ENCODE peak calls at places on chromosomes 7 and 10, in four cellular contexts. E is mammary epithelial cell, T is fibroblast of the aortic adventitia, R is astrocyte of the spinal cord. B is an unnamed sample.

GRCh38 chr7:137096607-137097006 is 228.2 kb downstream of the CHRM2 start:
- DNase-seq in T (peak; percentile 59), E (no peak), R (peak; percentile 43), B (no peak)

GRCh38 chr10:7667262-7668141 is 736 bp upstream of the ITIH5 start:
- DNase-seq in R (no peak), T (no peak), E (no peak), B (no peak)

GRCh38 chr7:139854803-139855497 is 25.9 kb downstream of the TBXAS1 start:
- DNase-seq in R (no peak), T (no peak), E (no peak), B (peak; percentile 4)

GRCh38 chr7:37000514-37000913 is 276.2 kb upstream of the AOAH start:
- DNase-seq in T (no peak), R (no peak), E (no peak), B (no peak)

GRCh38 chr10:11156480-11156879 is 138.8 kb downstream of the CELF2 start:
- DNase-seq in T (no peak), E (no peak), R (no peak), B (no peak)

GRCh38 chr7:30247546-30248386 is 36.6 kb upstream of the ZNRF2 start:
- DNase-seq in R (no peak), E (no peak), T (no peak), B (no peak)

GRCh38 chr10:120085386-120085785 is 192.9 kb downstream of the SEC23IP start:
- DNase-seq in R (no peak), T (no peak), E (no peak), B (no peak)

GRCh38 chr7:128887169-128888038 is 23.1 kb downstream of the KCP start:
- DNase-seq in T (no peak), R (no peak), E (no peak), B (no peak)

GRCh38 chr7:96649981-96650380 is 59.7 kb downstream of the SEM1 start:
- DNase-seq in R (no peak), T (peak; percentile 1), E (peak; percentile 13), B (no peak)

GRCh38 chr10:130877131-130877530 is 434.4 kb downstream of the TCERG1L start:
- DNase-seq in R (no peak), E (no peak), T (no peak), B (no peak)

GRCh38 chr7:107276220-107276827 is 107.5 kb downstream of the HBP1 start:
- DNase-seq in E (no peak), T (no peak), R (no peak), B (no peak)

GRCh38 chr10:99658622-99659030 is 683 bp upstream of the ENTPD7 start:
- DNase-seq in R (peak; percentile 15), E (peak; percentile 71), T (peak; percentile 47), B (no peak)

DNA sequence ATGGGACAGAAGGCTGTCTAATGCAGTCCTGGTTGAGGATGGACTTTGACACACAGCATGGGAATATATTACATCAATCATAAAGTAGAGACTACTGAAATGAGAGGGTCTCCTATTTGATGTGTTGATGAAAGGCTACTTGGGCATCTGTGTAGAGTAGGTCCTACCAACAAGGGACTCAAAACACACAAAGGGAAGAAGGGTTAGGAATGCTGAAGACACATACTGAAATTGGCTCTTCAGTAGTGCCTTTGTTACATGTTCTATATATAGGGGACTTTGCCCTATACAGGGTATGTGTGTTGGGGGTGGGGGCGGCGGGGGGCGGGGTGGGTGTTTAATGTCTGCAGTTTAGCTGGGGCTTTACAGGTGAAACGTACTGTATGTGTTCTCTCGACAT is 7.7 kb downstream of the CUL1 start:
- DNase-seq in T (no peak), E (no peak), R (no peak), B (no peak)
- TF ChIP-seq CTCF in T (no peak), E (no peak), R (no peak), B (no peak)

DNA sequence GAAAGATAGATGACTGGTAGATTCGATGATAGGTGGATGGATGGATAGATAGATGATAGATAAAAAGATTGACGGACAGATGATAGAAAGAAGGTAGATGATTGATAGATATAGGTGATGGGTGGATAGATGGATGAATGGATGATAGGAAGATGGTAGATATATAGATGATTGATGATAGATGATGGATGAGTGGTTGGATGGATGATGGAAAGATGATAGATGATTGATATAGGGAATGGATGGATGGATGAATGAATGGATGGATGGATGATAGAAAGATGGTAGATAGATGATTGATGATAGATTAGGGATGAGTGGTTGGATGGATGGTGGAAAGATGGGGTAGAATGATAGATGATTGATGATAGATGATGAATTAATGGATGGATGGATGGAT is 80.1 kb downstream of the MICALL2 start:
- DNase-seq in E (no peak), R (no peak), T (no peak), B (no peak)
- TF ChIP-seq CTCF in E (no peak), R (no peak), T (no peak), B (no peak)

GRCh38 chr7:142535123-142535779 is 214.0 kb upstream of the PRSS1 start:
- DNase-seq in T (peak; percentile 91), R (peak; percentile 88), E (peak; percentile 70), B (peak; percentile 88)
- TF ChIP-seq CTCF in T (peak; percentile 94), R (peak; percentile 93), E (peak; percentile 98), B (peak; percentile 98)

GRCh38 chr10:92080244-92080643 is 156.7 kb downstream of the BTAF1 start:
- DNase-seq in T (no peak), E (no peak), R (no peak), B (no peak)

GRCh38 chr10:92081641-92082040 is 158.1 kb downstream of the BTAF1 start:
- DNase-seq in E (no peak), T (no peak), R (no peak), B (no peak)

GRCh38 chr10:92079003-92079402 is 155.4 kb downstream of the BTAF1 start:
- DNase-seq in E (peak; percentile 67), R (no peak), T (no peak), B (no peak)

GRCh38 chr10:92087750-92088395 is 164.3 kb downstream of the BTAF1 start:
- DNase-seq in E (peak; percentile 75), T (peak; percentile 89), R (peak; percentile 85), B (peak; percentile 87)

DNA sequence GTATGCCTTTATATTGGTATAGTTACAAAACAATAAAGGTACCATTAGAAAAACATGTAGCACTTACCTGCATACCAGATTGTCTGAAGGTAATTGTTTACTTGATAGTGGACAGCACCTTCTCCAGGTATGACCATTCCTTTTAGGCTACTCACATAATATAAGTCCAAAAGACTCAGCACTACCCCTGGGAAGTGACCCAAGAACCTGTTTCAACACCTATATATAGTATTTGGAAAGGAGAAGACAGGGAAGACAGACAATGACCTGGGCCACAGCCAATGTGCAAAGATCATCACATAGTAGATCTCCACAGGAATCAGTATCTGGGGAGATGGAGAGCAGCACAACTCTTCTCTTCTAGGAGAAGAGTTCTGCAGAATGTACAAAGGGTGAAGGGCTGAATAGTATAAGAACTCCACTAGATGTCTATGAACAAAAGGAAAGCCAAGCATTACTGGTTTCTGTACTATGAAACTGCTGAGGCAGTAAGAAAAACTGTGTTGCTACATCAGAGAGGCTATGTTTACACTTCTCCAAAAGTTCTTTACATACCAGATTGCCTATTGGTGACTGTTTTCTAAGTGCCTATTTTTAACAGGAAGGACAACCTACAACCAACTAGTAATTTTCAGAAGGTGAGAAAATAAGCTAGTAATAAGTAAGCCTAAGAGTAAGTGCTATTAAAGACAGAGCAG is 159.2 kb downstream of the BTAF1 start:
- DNase-seq in T (no peak), R (no peak), E (no peak), B (no peak)
- TF ChIP-seq CTCF in T (no peak), R (no peak), E (no peak), B (no peak)

GRCh38 chr10:123140164-123140982 is 4.6 kb downstream of the HMX3 start:
- DNase-seq in R (no peak), T (no peak), E (no peak), B (no peak)
- TF ChIP-seq CTCF in R (no peak), T (no peak), E (peak; percentile 39), B (no peak)

DNA sequence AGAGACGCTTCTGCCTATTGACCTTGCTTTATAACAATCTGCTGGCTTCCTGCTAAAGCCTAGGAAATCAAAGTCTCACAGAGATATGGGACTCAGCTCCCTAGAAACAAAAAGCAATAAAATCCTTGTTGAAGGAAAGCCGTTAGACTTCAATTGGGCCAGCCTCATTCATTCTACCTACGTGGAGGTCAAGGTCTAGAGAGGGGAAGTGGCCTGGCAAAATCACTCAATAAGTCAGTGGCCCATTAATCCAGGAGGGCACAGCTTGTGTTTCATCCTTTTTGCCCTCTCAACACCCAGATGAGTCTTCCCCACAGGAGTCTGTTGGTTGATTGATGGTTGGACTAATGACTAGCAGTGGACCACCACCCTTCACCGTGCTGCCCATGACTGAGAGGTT is 40.5 kb upstream of the ACSL5 start:
- DNase-seq in E (no peak), R (no peak), T (no peak), B (no peak)
- TF ChIP-seq CTCF in E (no peak), R (no peak), T (no peak), B (no peak)

GRCh38 chr7:196778-197321 is 4.5 kb downstream of the FAM20C start:
- DNase-seq in E (no peak), R (no peak), T (no peak), B (no peak)
- TF ChIP-seq CTCF in E (no peak), R (no peak), T (no peak), B (no peak)

DNA sequence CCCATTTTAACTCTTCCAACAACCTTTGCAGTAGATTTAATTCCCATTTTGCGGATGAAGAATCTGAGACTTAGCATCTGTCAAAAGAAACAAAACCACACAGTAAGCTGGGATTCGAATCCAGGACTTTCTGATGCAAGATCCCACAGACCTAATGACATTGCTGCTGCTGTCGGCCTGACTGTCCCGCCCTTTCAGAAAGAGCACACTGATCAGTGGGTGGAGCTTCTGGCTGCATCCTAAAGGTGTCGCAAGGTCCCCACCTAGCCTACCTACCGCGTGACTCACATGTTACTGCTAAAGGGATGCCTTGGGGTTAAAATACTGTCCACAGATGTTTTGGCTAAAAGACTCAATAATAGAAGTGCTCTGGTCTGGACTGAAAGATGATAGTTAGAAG is 134.7 kb downstream of the EMX2 start:
- DNase-seq in E (peak; percentile 53), R (no peak), T (no peak), B (no peak)
- TF ChIP-seq CTCF in E (no peak), R (no peak), T (no peak), B (no peak)

GRCh38 chr7:2372724-2373123 is 18.1 kb downstream of the EIF3B start:
- DNase-seq in E (peak; percentile 14), R (no peak), T (no peak), B (no peak)

GRCh38 chr7:2371329-2371728 is 16.7 kb downstream of the EIF3B start:
- DNase-seq in R (no peak), T (no peak), E (no peak), B (no peak)

GRCh38 chr7:2373646-2374045 is 19.0 kb downstream of the EIF3B start:
- DNase-seq in T (no peak), E (no peak), R (no peak), B (no peak)

GRCh38 chr7:2374401-2374800 is 19.8 kb downstream of the EIF3B start:
- DNase-seq in E (no peak), T (no peak), R (no peak), B (no peak)

GRCh38 chr7:2373124-2373556 is 18.5 kb downstream of the EIF3B start:
- DNase-seq in T (no peak), E (peak; percentile 24), R (peak; percentile 14), B (no peak)
- TF ChIP-seq CTCF in T (no peak), E (peak; percentile 13), R (no peak), B (no peak)

GRCh38 chr10:115167716-115168115 is 74.6 kb downstream of the ATRNL1 start:
- DNase-seq in E (peak; percentile 22), R (no peak), T (no peak), B (no peak)

GRCh38 chr10:115173915-115174443 is 80.8 kb downstream of the ATRNL1 start:
- DNase-seq in T (no peak), E (no peak), R (no peak), B (no peak)

GRCh38 chr10:115171392-115171960 is 78.3 kb downstream of the ATRNL1 start:
- DNase-seq in E (no peak), R (peak; percentile 22), T (peak; percentile 18), B (no peak)
- TF ChIP-seq CTCF in E (peak; percentile 38), R (peak; percentile 25), T (peak; percentile 34), B (peak; percentile 57)